ENCODE peak calls at places on chromosome 6, in five cellular contexts. I is HepG2, T is mesothelial cell of epicardium, E is GM13976, H is coronary artery. P is an unnamed sample.

GRCh38 chr6:73240730-73241129 is 15.4 kb upstream of the KHDC1L start:
- DNase-seq in I (no peak), T (no peak), E (no peak), H (no peak), P (no peak)

GRCh38 chr6:146892613-146893401 is 294.0 kb downstream of the ADGB start:
- DNase-seq in I (no peak), T (no peak), E (no peak), H (no peak), P (no peak)

GRCh38 chr6:16969699-16970695 is 131.9 kb upstream of the STMND1 start:
- DNase-seq in I (no peak), T (no peak), E (no peak), H (no peak), P (no peak)

GRCh38 chr6:157443066-157443800 is 62.2 kb downstream of the ZDHHC14 start:
- DNase-seq in I (no peak), T (no peak), E (peak), H (no peak), P (no peak)

GRCh38 chr6:80010296-80010695 is 5.8 kb downstream of the TTK start:
- DNase-seq in I (no peak), T (no peak), E (no peak), H (no peak), P (no peak)

GRCh38 chr6:111171577-111172400 is 84.5 kb downstream of the SLC16A10 start:
- DNase-seq in I (no peak), T (no peak), E (peak), H (no peak), P (no peak)

GRCh38 chr6:110398778-110399177 is 16.6 kb downstream of the DDO start:
- DNase-seq in I (no peak), T (no peak), E (no peak), H (no peak), P (no peak)

GRCh38 chr6:147063469-147064031 is 140.7 kb upstream of the STXBP5 start:
- DNase-seq in I (peak), T (no peak), E (no peak), H (no peak), P (no peak)

GRCh38 chr6:61977951-61978350 is 308.1 kb downstream of the KHDRBS2 start:
- DNase-seq in I (no peak), T (no peak), E (no peak), H (no peak), P (no peak)

GRCh38 chr6:121879149-121879548 is 443.7 kb downstream of the GJA1 start:
- DNase-seq in I (no peak), T (no peak), E (no peak), H (no peak), P (no peak)

DNA sequence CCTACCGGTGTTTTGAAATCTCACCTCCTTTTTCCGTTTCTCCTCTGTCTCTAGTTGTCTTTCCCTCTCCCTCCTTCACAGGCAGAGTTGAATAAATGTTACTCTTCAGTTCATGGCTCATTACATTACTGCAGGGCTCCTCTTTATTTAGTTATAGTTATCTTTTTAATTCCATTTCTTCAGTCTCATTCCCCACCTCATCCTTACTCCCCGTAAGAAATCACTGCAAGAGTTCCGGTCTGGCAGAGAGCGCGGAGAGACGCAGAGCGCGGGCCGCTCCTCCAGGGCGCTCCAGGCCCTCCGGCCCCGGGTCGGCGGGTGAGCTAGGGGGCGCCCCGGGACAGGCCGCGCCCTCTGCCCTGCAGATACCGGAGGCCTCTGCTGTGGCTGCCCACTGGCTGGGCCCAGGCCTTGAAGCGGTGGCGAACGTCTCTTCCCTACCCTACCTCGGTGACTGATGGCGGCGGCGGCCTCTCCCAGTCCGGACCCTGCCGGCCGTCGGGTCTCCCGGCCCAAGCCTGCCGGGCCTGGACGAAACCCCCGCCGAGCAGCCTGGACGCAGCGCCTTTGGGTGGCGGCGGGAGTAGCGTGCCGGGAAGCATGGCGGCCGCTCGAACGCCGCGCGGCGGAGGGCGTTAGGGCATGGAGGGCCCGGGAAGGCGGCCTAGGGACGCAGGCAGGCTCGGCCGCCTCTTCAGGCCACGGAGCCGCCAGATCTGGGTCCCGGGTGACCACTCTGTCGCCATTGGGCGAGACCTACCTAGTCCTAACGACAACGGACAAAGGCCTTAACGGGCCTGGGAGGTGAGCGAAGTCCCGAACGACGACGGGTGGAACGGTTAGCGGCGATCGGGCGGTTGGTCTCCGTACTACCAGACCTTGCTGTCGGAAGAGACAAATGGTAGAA is 16.4 kb upstream of the HMGN4 start:
- DNase-seq in I (no peak), T (peak), E (peak), H (peak), P (peak)
- TF ChIP-seq CTCF in I (peak), T (no peak), E (peak), H (no peak), P (peak)

GRCh38 chr6:46421239-46421638 is 70.0 kb downstream of the RCAN2 start:
- DNase-seq in I (no peak), T (no peak), E (no peak), H (no peak), P (no peak)
- TF ChIP-seq CTCF in I (no peak), T (no peak), E (no peak), H (no peak), P (no peak)

DNA sequence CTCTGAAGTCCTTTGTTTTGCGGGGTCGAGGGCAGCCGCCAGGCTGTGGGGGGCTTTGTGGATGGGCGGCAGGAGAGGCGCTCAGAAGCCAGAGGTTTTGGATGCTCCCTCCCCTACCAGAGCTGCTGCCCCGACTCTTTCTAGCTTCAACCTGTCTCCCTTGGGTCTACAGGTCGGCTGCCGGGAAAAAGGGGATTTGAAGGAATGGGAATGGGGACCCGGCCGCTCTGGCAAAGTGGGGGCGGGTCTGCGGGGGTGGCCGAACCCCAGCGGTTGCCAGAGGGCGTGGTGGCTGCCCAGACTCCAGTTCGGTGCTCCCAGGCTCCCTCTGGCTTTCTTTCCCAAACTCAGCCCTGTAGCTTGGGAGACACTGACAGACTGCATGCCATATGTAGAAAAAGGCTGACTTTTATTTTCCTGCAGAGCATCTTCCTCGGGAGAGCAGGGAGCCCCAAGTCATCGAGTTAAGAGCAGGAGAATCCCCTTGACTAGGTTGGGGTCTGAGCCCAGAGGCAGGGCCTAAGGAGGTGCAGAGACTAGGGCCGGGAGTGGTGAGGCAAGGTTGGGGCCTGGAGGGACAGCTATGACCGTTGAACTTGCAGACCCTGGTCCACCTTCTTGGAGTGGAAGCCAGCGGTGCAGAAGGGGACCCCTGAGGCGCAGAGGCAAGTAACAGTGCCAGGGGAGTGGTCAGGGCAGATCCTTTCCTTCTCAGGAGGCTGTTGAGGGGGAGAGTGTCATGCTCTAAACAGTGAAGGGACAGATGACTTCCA is 1.4 kb upstream of the PPP1R18 start:
- DNase-seq in I (no peak), T (no peak), E (no peak), H (peak), P (no peak)
- TF ChIP-seq CTCF in I (peak), T (no peak), E (no peak), H (peak), P (no peak)

GRCh38 chr6:132490478-132491204 is 22.3 kb downstream of the STX7 start:
- DNase-seq in I (no peak), T (no peak), E (no peak), H (no peak), P (no peak)

GRCh38 chr6:132490024-132490423 is 22.9 kb downstream of the STX7 start:
- DNase-seq in I (no peak), T (no peak), E (no peak), H (no peak), P (no peak)

GRCh38 chr6:132491303-132491702 is 21.6 kb downstream of the STX7 start:
- DNase-seq in I (no peak), T (no peak), E (no peak), H (no peak), P (no peak)

GRCh38 chr6:132489376-132489775 is 23.5 kb downstream of the STX7 start:
- DNase-seq in I (no peak), T (no peak), E (no peak), H (no peak), P (no peak)

GRCh38 chr6:132491881-132492280 is 21.0 kb downstream of the STX7 start:
- DNase-seq in I (no peak), T (no peak), E (no peak), H (no peak), P (no peak)
- TF ChIP-seq CTCF in I (no peak), T (no peak), E (no peak), H (no peak), P (no peak)

DNA sequence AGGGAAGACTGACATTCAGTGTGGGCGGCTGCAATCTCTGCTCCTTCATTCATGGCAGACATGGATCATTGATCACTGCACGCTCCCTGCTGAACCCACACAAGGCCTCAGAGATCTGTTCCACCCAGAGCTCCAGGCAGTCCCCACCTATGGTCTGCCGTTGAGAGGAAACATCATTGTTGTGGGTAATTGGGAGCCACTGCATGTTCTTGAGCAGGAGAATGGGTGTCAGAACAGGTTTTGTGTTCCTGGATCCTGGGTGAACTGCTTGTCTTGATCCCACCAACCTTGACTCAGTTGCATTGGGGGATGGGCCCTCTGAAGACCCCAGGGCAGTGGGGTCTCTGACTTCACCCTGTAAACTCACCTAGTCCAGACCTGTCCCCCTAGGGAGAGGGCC is 23.1 kb upstream of the CCDC167 start:
- DNase-seq in I (no peak), T (no peak), E (no peak), H (no peak), P (no peak)
- TF ChIP-seq CTCF in I (no peak), T (no peak), E (no peak), H (no peak), P (no peak)

GRCh38 chr6:52403627-52404026 is 16.5 kb upstream of the EFHC1 start:
- DNase-seq in I (no peak), T (no peak), E (no peak), H (no peak), P (no peak)

GRCh38 chr6:52409499-52409898 is 10.6 kb upstream of the EFHC1 start:
- DNase-seq in I (no peak), T (no peak), E (no peak), H (no peak), P (no peak)

GRCh38 chr6:52405243-52405642 is 14.9 kb upstream of the EFHC1 start:
- DNase-seq in I (no peak), T (no peak), E (no peak), H (no peak), P (no peak)

GRCh38 chr6:52410979-52411378 is 9.2 kb upstream of the EFHC1 start:
- DNase-seq in I (no peak), T (no peak), E (no peak), H (no peak), P (no peak)

GRCh38 chr6:52407467-52407866 is 12.7 kb upstream of the EFHC1 start:
- DNase-seq in I (peak), T (no peak), E (no peak), H (no peak), P (no peak)
- TF ChIP-seq CTCF in I (peak), T (no peak), E (peak), H (no peak), P (peak)

GRCh38 chr6:114108119-114109002 is 137.4 kb upstream of the HDAC2 start:
- DNase-seq in I (peak), T (peak), E (peak), H (no peak), P (no peak)
- TF ChIP-seq CTCF in I (peak), T (no peak), E (peak), H (peak), P (no peak)

DNA sequence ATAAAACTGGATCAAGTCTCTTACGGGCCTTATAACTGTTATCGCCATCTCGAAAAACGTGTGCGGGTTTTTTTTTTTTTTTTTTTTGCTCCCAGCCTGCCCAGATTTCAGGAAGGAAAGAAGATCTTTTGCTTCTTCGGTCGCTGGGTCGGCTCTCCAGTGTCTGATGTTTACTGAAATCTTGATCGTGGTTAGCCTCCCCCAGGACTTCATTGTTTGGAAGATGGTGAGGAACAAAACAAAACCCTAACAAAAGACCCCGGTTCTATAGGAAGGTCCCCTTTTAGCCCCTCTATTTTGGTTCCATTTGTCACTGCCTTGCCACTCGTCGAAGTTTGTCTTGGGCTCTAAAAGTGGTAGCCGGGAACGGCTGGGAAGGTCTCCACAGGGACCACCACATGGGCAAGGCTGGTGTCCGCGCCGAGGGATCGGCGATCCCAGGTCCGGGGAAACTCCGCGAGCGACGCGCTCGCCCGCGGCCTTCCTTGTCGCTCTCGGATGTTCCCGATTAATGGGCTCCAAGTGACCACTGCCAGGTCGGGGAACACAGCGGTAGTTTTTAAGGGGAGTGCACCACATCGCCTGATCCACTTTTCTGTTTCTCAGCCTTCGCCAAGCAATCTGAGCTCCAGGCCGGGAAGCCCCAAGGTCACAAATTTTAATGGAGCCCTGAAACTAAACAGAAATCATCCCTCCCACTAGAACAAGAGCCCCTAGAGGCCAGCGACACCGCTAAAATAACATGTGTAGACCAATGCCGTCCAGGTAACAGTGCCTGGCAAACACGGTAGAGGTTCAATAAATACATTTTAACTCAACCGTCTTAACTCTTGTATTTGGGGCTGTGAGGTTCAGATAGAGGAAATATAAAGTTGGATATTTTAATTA is 27.0 kb downstream of the TRIM27 start:
- DNase-seq in I (peak), T (no peak), E (peak), H (peak), P (peak)
- TF ChIP-seq CTCF in I (peak), T (no peak), E (no peak), H (no peak), P (peak)